ENCODE peak calls at places on chromosomes 7 and 10, in five cellular contexts. One of them, this sample, is unnamed.

GRCh38 chr7:26507375-26508068 is 215.9 kb downstream of the SNX10 start:
- DNase-seq in omental fat pad: no peak
- DNase-seq in endothelial cell: no peak
- DNase-seq in IMR-90: no peak
- DNase-seq in ovary: no peak
- DNase-seq in this sample: no peak

GRCh38 chr10:96714856-96715255 is 5.5 kb downstream of the PIK3AP1 start:
- DNase-seq in omental fat pad: no peak
- DNase-seq in endothelial cell: no peak
- DNase-seq in IMR-90: no peak
- DNase-seq in ovary: no peak
- DNase-seq in this sample: no peak

GRCh38 chr7:34748244-34749039 is 90.4 kb downstream of the NPSR1 start:
- DNase-seq in omental fat pad: no peak
- DNase-seq in endothelial cell: no peak
- DNase-seq in ovary: peak; percentile 31
- DNase-seq in IMR-90: peak; percentile 12
- DNase-seq in this sample: peak; percentile 51

GRCh38 chr10:97738616-97739015 is 1.7 kb downstream of the ZFYVE27 start:
- DNase-seq in omental fat pad: no peak
- DNase-seq in ovary: no peak
- DNase-seq in endothelial cell: no peak
- DNase-seq in IMR-90: no peak
- DNase-seq in this sample: no peak

GRCh38 chr10:59808896-59809643 is 55.8 kb upstream of the MRLN start:
- DNase-seq in IMR-90: peak; percentile 37
- DNase-seq in endothelial cell: peak; percentile 77
- DNase-seq in omental fat pad: peak; percentile 49
- DNase-seq in ovary: peak; percentile 79
- DNase-seq in this sample: peak; percentile 64

GRCh38 chr7:99473315-99473596 is 566 bp downstream of the ZNF789 start:
- DNase-seq in IMR-90: peak; percentile 82
- DNase-seq in omental fat pad: no peak
- DNase-seq in ovary: no peak
- DNase-seq in endothelial cell: no peak
- DNase-seq in this sample: no peak

GRCh38 chr10:57222603-57223002 is 861.5 kb upstream of the ZWINT start:
- DNase-seq in IMR-90: no peak
- DNase-seq in ovary: no peak
- DNase-seq in endothelial cell: no peak
- DNase-seq in omental fat pad: no peak
- DNase-seq in this sample: no peak

GRCh38 chr7:41065663-41066062 is 637.2 kb downstream of the INHBA start:
- DNase-seq in omental fat pad: no peak
- DNase-seq in ovary: no peak
- DNase-seq in IMR-90: no peak
- DNase-seq in endothelial cell: no peak
- DNase-seq in this sample: no peak

GRCh38 chr7:42869131-42870020 is 42.5 kb downstream of the C7orf25 start:
- DNase-seq in ovary: no peak
- DNase-seq in endothelial cell: no peak
- DNase-seq in IMR-90: no peak
- DNase-seq in omental fat pad: no peak
- DNase-seq in this sample: no peak

GRCh38 chr7:132131196-132131595 is 445.1 kb downstream of the PLXNA4 start:
- DNase-seq in omental fat pad: no peak
- DNase-seq in IMR-90: no peak
- DNase-seq in endothelial cell: no peak
- DNase-seq in ovary: no peak
- DNase-seq in this sample: no peak

GRCh38 chr7:20307119-20307518 is 23.6 kb upstream of the ITGB8 start:
- DNase-seq in omental fat pad: no peak
- DNase-seq in endothelial cell: peak; percentile 7
- DNase-seq in ovary: no peak
- DNase-seq in IMR-90: peak; percentile 46
- DNase-seq in this sample: no peak

GRCh38 chr7:98217623-98218582 is 6.7 kb downstream of the BHLHA15 start:
- DNase-seq in omental fat pad: no peak
- DNase-seq in IMR-90: no peak
- DNase-seq in endothelial cell: peak; percentile 34
- DNase-seq in ovary: no peak
- DNase-seq in this sample: no peak

GRCh38 chr7:94492601-94493000 is 17.0 kb upstream of the CASD1 start:
- DNase-seq in ovary: no peak
- DNase-seq in IMR-90: no peak
- DNase-seq in endothelial cell: no peak
- DNase-seq in omental fat pad: no peak
- DNase-seq in this sample: no peak

GRCh38 chr7:151233111-151233701 is 923 bp downstream of the CHPF2 start:
- DNase-seq in IMR-90: peak; percentile 89
- DNase-seq in omental fat pad: no peak
- DNase-seq in endothelial cell: no peak
- DNase-seq in ovary: no peak
- DNase-seq in this sample: no peak

GRCh38 chr10:118851062-118852035 is 96.6 kb upstream of the CACUL1 start:
- DNase-seq in omental fat pad: no peak
- DNase-seq in endothelial cell: no peak
- DNase-seq in ovary: no peak
- DNase-seq in IMR-90: no peak
- DNase-seq in this sample: no peak

GRCh38 chr7:107384025-107384424 is 85.8 kb upstream of the GPR22 start:
- DNase-seq in IMR-90: no peak
- DNase-seq in omental fat pad: no peak
- DNase-seq in endothelial cell: no peak
- DNase-seq in ovary: no peak
- DNase-seq in this sample: no peak
- TF ChIP-seq CTCF in IMR-90: no peak
- TF ChIP-seq CTCF in omental fat pad: no peak
- TF ChIP-seq CTCF in endothelial cell: no peak
- TF ChIP-seq CTCF in ovary: no peak
- TF ChIP-seq CTCF in this sample: no peak

DNA sequence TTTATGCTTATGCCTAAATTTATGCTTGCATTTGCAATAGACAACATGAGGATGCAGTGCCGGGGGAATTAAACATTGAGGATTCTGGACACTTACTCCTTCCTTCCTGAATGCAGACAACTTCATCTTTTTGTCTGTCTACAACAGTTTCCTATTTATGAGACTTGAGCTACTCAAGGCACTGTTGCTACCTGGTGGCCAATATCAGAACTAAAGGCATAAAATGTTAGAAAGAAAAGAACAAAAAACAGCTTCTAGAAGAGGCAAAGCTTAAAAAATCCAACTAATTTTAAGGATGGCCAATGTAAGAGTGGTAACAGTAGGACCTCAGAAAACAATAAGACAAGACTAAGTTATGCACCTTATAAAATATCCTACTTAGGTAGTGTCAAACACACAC is 144.5 kb upstream of the PTN start:
- DNase-seq in IMR-90: peak; percentile 45
- DNase-seq in endothelial cell: no peak
- DNase-seq in ovary: no peak
- DNase-seq in omental fat pad: no peak
- DNase-seq in this sample: no peak
- TF ChIP-seq CTCF in IMR-90: peak; percentile 39
- TF ChIP-seq CTCF in endothelial cell: peak; percentile 38
- TF ChIP-seq CTCF in ovary: no peak
- TF ChIP-seq CTCF in omental fat pad: no peak
- TF ChIP-seq CTCF in this sample: peak; percentile 39

GRCh38 chr10:35386594-35387174 is 50.4 kb downstream of the CCNY start:
- DNase-seq in ovary: peak; percentile 48
- DNase-seq in IMR-90: peak; percentile 37
- DNase-seq in endothelial cell: no peak
- DNase-seq in omental fat pad: no peak
- DNase-seq in this sample: no peak

GRCh38 chr10:35388197-35388596 is 51.9 kb downstream of the CCNY start:
- DNase-seq in ovary: no peak
- DNase-seq in omental fat pad: no peak
- DNase-seq in IMR-90: no peak
- DNase-seq in endothelial cell: no peak
- DNase-seq in this sample: no peak

GRCh38 chr10:35390441-35390840 is 54.1 kb downstream of the CCNY start:
- DNase-seq in IMR-90: no peak
- DNase-seq in omental fat pad: no peak
- DNase-seq in endothelial cell: no peak
- DNase-seq in ovary: no peak
- DNase-seq in this sample: no peak

GRCh38 chr10:35387768-35388167 is 51.5 kb downstream of the CCNY start:
- DNase-seq in ovary: no peak
- DNase-seq in IMR-90: peak; percentile 85
- DNase-seq in omental fat pad: no peak
- DNase-seq in endothelial cell: no peak
- DNase-seq in this sample: no peak

GRCh38 chr10:35388682-35389081 is 52.4 kb downstream of the CCNY start:
- DNase-seq in ovary: no peak
- DNase-seq in endothelial cell: no peak
- DNase-seq in IMR-90: no peak
- DNase-seq in omental fat pad: no peak
- DNase-seq in this sample: no peak
- TF ChIP-seq CTCF in ovary: no peak
- TF ChIP-seq CTCF in endothelial cell: no peak
- TF ChIP-seq CTCF in IMR-90: no peak
- TF ChIP-seq CTCF in omental fat pad: no peak
- TF ChIP-seq CTCF in this sample: no peak

GRCh38 chr10:61337741-61338140 is 115.4 kb downstream of the TMEM26 start:
- DNase-seq in omental fat pad: no peak
- DNase-seq in ovary: no peak
- DNase-seq in IMR-90: no peak
- DNase-seq in endothelial cell: no peak
- DNase-seq in this sample: no peak
- TF ChIP-seq CTCF in omental fat pad: no peak
- TF ChIP-seq CTCF in ovary: no peak
- TF ChIP-seq CTCF in IMR-90: no peak
- TF ChIP-seq CTCF in endothelial cell: no peak
- TF ChIP-seq CTCF in this sample: no peak